ENCODE peak calls at places on chromosomes 3 and 15, in four cellular contexts. P, A, T and U are unnamed samples.

GRCh38 chr3:196207833-196208607 is 3.2 kb downstream of the ZDHHC19 start:
- DNase-seq in P (no peak), A (peak), T (no peak), U (no peak)

GRCh38 chr3:36416660-36417059 is 36.4 kb downstream of the STAC start:
- DNase-seq in P (no peak), A (no peak), T (no peak), U (peak)

GRCh38 chr15:23853291-23853690 is 166.2 kb upstream of the NDN start:
- DNase-seq in T (no peak), P (no peak), A (no peak), U (no peak)

GRCh38 chr3:149933008-149933407 is 37.7 kb downstream of the PFN2 start:
- DNase-seq in T (no peak), P (no peak), A (no peak), U (no peak)

GRCh38 chr15:29822100-29822684 is at the start of gene TJP1:
- DNase-seq in A (peak), T (peak), P (peak), U (peak)

GRCh38 chr3:174170248-174170647 is 688.9 kb upstream of the NAALADL2 start:
- DNase-seq in T (no peak), A (no peak), P (no peak), U (no peak)

GRCh38 chr3:38332202-38332601 is 14.4 kb upstream of the XYLB start:
- DNase-seq in A (no peak), P (no peak), T (no peak), U (no peak)

GRCh38 chr3:182913889-182914288 is 66.4 kb downstream of the DCUN1D1 start:
- DNase-seq in T (no peak), P (no peak), A (no peak), U (no peak)

GRCh38 chr15:90388462-90389182 is 580 bp downstream of the IQGAP1 start:
- DNase-seq in A (peak), T (peak), P (peak), U (peak)

GRCh38 chr3:57646723-57647122 is 46.2 kb downstream of the DENND6A start:
- DNase-seq in T (peak), A (no peak), P (peak), U (peak)

GRCh38 chr15:49815937-49816336 is 195.1 kb downstream of the DTWD1 start:
- DNase-seq in P (peak), T (peak), A (no peak), U (peak)

GRCh38 chr3:162353414-162353813 is 856.8 kb downstream of the OTOL1 start:
- DNase-seq in A (no peak), T (no peak), P (no peak), U (no peak)

GRCh38 chr15:64004582-64004981 is 41.7 kb downstream of the DAPK2 start:
- DNase-seq in A (no peak), T (no peak), P (peak), U (peak)

GRCh38 chr3:187616307-187616939 is 53.8 kb downstream of the SST start:
- DNase-seq in P (peak), A (peak), T (peak), U (peak)

GRCh38 chr3:26068890-26069289 is 279.0 kb downstream of the OXSM start:
- DNase-seq in A (no peak), P (no peak), T (no peak), U (no peak)

GRCh38 chr3:178971614-178972013 is 100.0 kb downstream of the ZMAT3 start:
- DNase-seq in A (no peak), T (peak), P (peak), U (no peak)

GRCh38 chr3:127467386-127467785 is 123.1 kb downstream of the TPRA1 start:
- DNase-seq in A (no peak), P (no peak), T (no peak), U (no peak)

GRCh38 chr15:29805043-29805707 is 17.1 kb downstream of the TJP1 start:
- DNase-seq in P (peak), A (no peak), T (peak), U (peak)

GRCh38 chr3:143595456-143596077 is 252.7 kb downstream of the SLC9A9 start:
- DNase-seq in T (no peak), A (no peak), P (no peak), U (no peak)

GRCh38 chr15:99114511-99115299 is 9.8 kb downstream of the SYNM start:
- DNase-seq in P (no peak), A (peak), T (no peak), U (no peak)

GRCh38 chr3:107443461-107443860 is 66.2 kb downstream of the CCDC54 start:
- DNase-seq in T (no peak), P (no peak), A (no peak), U (no peak)

GRCh38 chr3:174937488-174937887 is 78.4 kb downstream of the NAALADL2 start:
- DNase-seq in T (peak), A (no peak), P (peak), U (peak)

GRCh38 chr15:74964794-74965193 is 8.2 kb upstream of the RPP25 start:
- DNase-seq in T (no peak), A (no peak), P (peak), U (no peak)

GRCh38 chr15:96345560-96346389 is 15.3 kb downstream of the NR2F2 start:
- DNase-seq in T (no peak), P (peak), A (no peak), U (peak)

GRCh38 chr3:196145420-196146262 is 63.8 kb upstream of the TFRC start:
- DNase-seq in A (peak), P (no peak), T (no peak), U (no peak)

GRCh38 chr15:52427804-52428203 is 100.9 kb downstream of the MYO5A start:
- DNase-seq in P (peak), T (peak), A (no peak), U (peak)

GRCh38 chr3:168096210-168096795 is 579 bp upstream of the GOLIM4 start:
- DNase-seq in T (peak), P (peak), A (peak), U (peak)

GRCh38 chr3:58528629-58529028 is 8.4 kb downstream of the ACOX2 start:
- DNase-seq in T (peak), A (no peak), P (peak), U (peak)

GRCh38 chr3:157423337-157423736 is 13.3 kb upstream of the PTX3 start:
- DNase-seq in P (peak), A (no peak), T (no peak), U (peak)

GRCh38 chr3:11591006-11591360 is 52.7 kb downstream of the VGLL4 start:
- DNase-seq in T (peak), P (peak), A (no peak), U (peak)

GRCh38 chr3:66722675-66723074 is 221.9 kb upstream of the LRIG1 start:
- DNase-seq in T (peak), P (peak), A (no peak), U (peak)

GRCh38 chr3:53668872-53669271 is 174.5 kb downstream of the CACNA1D start:
- DNase-seq in T (no peak), P (no peak), A (no peak), U (peak)

GRCh38 chr3:76554717-76555116 is 485.2 kb upstream of the ROBO2 start:
- DNase-seq in T (peak), P (peak), A (no peak), U (no peak)

GRCh38 chr3:61381745-61382392 is 130.6 kb upstream of the FHIT start:
- DNase-seq in P (peak), T (peak), A (no peak), U (peak)

DNA sequence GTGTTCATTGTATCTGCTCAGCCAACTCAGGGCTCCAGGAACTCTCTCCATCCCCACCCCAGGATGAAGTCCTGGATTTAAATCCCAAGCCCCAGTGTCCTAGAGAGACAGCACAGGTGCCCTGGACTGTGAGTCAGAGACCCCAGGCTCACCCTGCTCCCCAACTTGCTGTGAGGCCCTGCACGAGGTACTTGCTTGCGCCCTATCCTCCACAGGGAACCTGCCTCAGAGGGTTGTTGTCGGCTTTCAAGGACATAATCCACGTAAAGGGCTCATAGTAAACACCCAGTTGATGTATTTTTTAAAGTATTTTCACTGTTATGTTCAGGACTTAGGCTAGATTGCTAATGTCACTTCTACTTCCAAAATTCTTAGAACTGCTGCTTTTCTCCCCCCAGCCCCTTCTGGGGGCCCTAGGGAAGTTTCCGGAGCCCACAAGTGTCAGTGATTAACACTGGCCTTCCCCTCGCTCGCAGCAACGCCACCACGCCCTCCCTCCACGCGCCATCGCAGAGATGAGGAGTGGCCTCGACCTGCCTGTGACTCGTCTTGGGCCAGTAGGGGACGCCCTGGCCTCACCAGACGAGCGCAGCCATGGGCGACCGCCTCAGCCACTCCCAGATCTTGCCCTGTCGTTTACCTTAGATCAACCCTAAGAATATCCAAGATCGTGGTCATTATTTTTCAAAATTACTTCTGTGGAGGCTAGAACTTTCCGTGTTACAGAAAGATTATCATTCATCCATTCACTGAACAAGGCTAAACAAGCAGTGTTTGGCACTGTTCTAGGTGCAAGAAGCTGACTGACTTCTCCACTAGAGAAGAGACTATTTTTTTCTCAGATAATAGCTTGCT is 6.0 kb upstream of the SRP14 start:
- DNase-seq in T (peak), P (peak), A (peak), U (peak)
- H3K4me3 ChIP-seq in T (peak), P (no peak), A (peak), U (peak)

GRCh38 chr3:185215873-185216586 is 37.8 kb downstream of the EHHADH start:
- DNase-seq in T (peak), P (no peak), A (no peak), U (peak)
- TF ChIP-seq CTCF in T (peak), P (peak), A (peak), U (peak)

GRCh38 chr15:71049706-71050422 is 65.4 kb upstream of the THSD4 start:
- DNase-seq in T (peak), P (peak), A (no peak), U (peak)

GRCh38 chr15:71048913-71049675 is 66.2 kb upstream of the THSD4 start:
- DNase-seq in P (peak), A (no peak), T (peak), U (peak)

GRCh38 chr15:71043373-71043772 is 71.9 kb upstream of the THSD4 start:
- DNase-seq in P (peak), T (peak), A (no peak), U (peak)

GRCh38 chr15:71042356-71042922 is 72.8 kb upstream of the THSD4 start:
- DNase-seq in A (no peak), P (peak), T (peak), U (peak)

GRCh38 chr15:71044006-71044405 is 71.3 kb upstream of the THSD4 start:
- DNase-seq in P (peak), T (peak), A (no peak), U (peak)
- H3K4me3 ChIP-seq in P (no peak), T (no peak), A (no peak), U (no peak)

DNA sequence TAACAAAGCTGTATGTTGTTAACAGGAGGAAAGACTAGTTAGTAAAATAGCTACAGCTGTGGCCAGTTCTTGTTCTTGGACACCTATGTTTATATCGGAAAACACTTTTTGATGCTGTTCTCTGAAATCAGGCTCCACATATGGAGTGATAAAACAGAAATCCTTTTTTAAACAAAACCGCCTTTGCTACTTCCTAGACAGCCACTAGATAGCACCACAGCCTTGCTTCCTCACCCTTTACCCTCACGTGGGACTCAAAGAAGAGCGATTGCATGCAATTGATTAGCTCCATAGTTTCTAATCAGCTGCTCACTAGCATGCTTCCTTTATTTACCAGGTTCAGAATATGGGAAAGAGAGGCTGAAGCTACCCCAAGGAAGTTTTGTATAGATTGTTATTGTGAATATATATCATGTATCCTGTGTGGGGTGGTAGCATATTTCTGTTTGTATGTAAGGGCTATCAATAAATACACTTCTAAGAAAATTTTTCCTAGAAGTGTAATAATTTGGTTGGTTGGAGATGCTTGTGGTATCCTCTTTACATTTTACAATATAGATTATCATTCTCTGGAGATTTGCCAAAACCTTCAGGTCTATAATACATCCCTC is 4.3 kb upstream of the MTFMT start:
- DNase-seq in P (peak), T (peak), A (no peak), U (peak)
- TF ChIP-seq CTCF in P (peak), T (peak), A (peak), U (peak)

DNA sequence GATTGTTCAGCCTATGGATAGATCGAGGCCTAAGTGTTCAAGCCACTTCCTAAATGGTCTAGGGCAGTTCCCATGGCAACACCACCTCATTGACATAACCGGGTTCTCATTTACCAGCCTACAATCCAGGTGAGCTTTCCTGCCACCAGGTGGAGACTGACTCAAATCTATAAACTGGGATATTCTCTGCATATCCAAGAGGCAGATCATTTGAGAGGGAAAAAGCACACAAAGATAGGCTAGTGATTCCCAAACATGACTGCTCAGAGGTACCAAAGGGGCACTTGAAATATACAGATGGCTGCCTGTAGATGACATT is 141.3 kb upstream of the PROK2 start:
- DNase-seq in P (peak), A (no peak), T (no peak), U (peak)
- H3K4me3 ChIP-seq in P (no peak), A (no peak), T (no peak), U (no peak)